ENCODE peak calls at places on chromosomes 6 and 20, in six cellular contexts. F is neuronal stem cell; Z is stomach; W is colonic mucosa; B is CD4-positive, alpha-beta memory T cell; H is kidney epithelial cell. G is an unnamed sample.

GRCh38 chr6:164107297-164107995 is 692.9 kb downstream of the QKI start:
- DNase-seq in W (no peak), B (no peak), Z (no peak), F (no peak), H (no peak), G (no peak)

GRCh38 chr20:36252511-36252910 is 16.2 kb downstream of the AAR2 start:
- DNase-seq in H (no peak), F (no peak), B (no peak), W (no peak), Z (no peak), G (no peak)

GRCh38 chr6:133288662-133289061 is 47.5 kb downstream of the EYA4 start:
- DNase-seq in H (no peak), W (no peak), Z (no peak), B (no peak), F (no peak), G (no peak)

GRCh38 chr20:10673831-10674683 is at the start of gene JAG1:
- DNase-seq in H (peak; percentile 77), F (peak; percentile 96), W (peak; percentile 97), Z (peak; percentile 98), B (peak; percentile 67), G (peak; percentile 97)

GRCh38 chr6:147117009-147117408 is 87.2 kb upstream of the STXBP5 start:
- DNase-seq in Z (no peak), F (no peak), B (no peak), H (no peak), W (no peak), G (no peak)

GRCh38 chr6:4084444-4085328 is 5.7 kb upstream of the FAM217A start:
- DNase-seq in W (no peak), B (no peak), H (no peak), F (no peak), Z (no peak), G (no peak)

GRCh38 chr6:92577077-92577719 is 842.2 kb downstream of the EPHA7 start:
- DNase-seq in F (peak; percentile 11), B (no peak), Z (no peak), W (no peak), H (peak; percentile 58), G (no peak)

GRCh38 chr6:31586596-31586995 is 519 bp downstream of the LST1 start:
- DNase-seq in F (no peak), H (no peak), W (no peak), B (peak; percentile 50), Z (no peak), G (no peak)

GRCh38 chr20:54608978-54609377 is 133.6 kb downstream of the DOK5 start:
- DNase-seq in B (no peak), H (no peak), F (no peak), Z (no peak), W (no peak), G (no peak)

GRCh38 chr6:127110712-127111111 is 7.8 kb upstream of the RSPO3 start:
- DNase-seq in H (no peak), Z (no peak), F (no peak), B (no peak), W (no peak), G (peak; percentile 13)

GRCh38 chr6:159919011-159919511 is 28.3 kb downstream of the MAS1 start:
- DNase-seq in W (no peak), H (no peak), F (no peak), Z (no peak), B (no peak), G (no peak)

GRCh38 chr6:146041282-146041681 is 12.4 kb downstream of the GRM1 start:
- DNase-seq in F (no peak), Z (no peak), W (no peak), H (no peak), B (no peak), G (peak; percentile 5)

GRCh38 chr6:81380718-81381338 is 371.7 kb downstream of the TENT5A start:
- DNase-seq in Z (no peak), F (no peak), H (no peak), W (no peak), B (no peak), G (no peak)

GRCh38 chr6:15065603-15066002 is 180.3 kb upstream of the JARID2 start:
- DNase-seq in F (no peak), Z (no peak), B (no peak), W (no peak), H (no peak), G (no peak)

GRCh38 chr6:37638414-37639079 is 59.1 kb downstream of the MDGA1 start:
- DNase-seq in W (no peak), F (no peak), Z (no peak), H (no peak), B (no peak), G (peak; percentile 69)

GRCh38 chr20:63311833-63312243 is 18.9 kb downstream of the COL20A1 start:
- DNase-seq in Z (no peak), B (no peak), W (no peak), F (no peak), H (no peak), G (no peak)

GRCh38 chr20:1423625-1424106 is 30.8 kb upstream of the FKBP1A start:
- DNase-seq in W (peak; percentile 63), F (peak; percentile 54), Z (peak; percentile 77), H (no peak), B (peak; percentile 19), G (no peak)

GRCh38 chr6:80508885-80509630 is 402.6 kb downstream of the BCKDHB start:
- DNase-seq in B (no peak), H (no peak), Z (no peak), W (no peak), F (no peak), G (no peak)

GRCh38 chr20:45347936-45348809 is at the start of gene SDC4:
- DNase-seq in F (no peak), H (no peak), Z (peak; percentile 80), W (peak; percentile 83), B (peak; percentile 55), G (peak; percentile 80)

DNA sequence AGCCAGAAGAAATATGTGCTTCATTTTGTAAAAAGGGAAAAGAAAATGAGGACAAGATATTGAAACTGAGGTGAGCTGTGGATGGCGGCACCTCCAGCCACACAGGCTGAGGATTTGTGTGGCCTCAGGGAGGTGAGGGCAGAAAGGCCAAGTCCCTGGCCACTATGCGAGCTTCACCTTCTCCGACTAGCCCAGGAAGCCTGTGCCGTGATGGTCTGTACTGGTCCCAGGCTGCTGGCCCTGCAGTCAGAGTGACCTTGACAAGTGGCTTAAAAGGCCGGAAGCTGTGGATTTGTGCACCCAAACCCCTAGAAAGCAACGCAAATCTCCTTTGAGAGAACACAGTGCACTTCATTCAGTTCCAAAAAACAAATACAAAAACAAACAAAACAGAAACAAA is 48.1 kb downstream of the WDR27 start:
- DNase-seq in Z (no peak), H (no peak), B (no peak), W (no peak), F (no peak), G (no peak)
- H3K4me3 ChIP-seq in Z (no peak overlapping the region), H (no peak overlapping the region), B (no peak overlapping the region), W (no peak overlapping the region), F (no peak overlapping the region), G (no peak overlapping the region)

GRCh38 chr20:5100684-5101347 is 18.9 kb downstream of the PCNA start:
- DNase-seq in Z (peak; percentile 85), H (no peak), F (peak; percentile 48), B (peak; percentile 64), W (peak; percentile 81), G (peak; percentile 72)

GRCh38 chr20:5109276-5109675 is 10.5 kb downstream of the PCNA start:
- DNase-seq in H (no peak), W (no peak), Z (no peak), B (no peak), F (no peak), G (peak; percentile 18)

DNA sequence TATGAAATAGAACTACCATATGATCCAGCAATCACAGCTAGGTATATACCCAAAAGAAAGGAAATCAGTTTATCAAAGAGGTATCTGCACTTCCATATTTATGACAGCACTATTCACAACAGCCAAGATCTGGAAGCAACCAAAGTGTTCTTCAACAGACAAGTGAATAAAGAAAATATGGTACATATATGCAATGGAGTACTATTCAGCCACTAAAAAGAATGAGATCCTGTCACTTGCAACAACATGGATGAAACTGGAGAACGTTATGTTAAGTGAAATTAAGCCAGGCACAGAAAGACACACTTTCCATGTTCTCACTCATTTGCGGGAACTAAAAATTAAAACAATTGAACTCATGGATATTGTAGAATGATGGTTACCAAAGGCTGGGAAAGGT is 15.3 kb downstream of the PCNA start:
- DNase-seq in H (no peak), Z (no peak), F (no peak), B (no peak), W (no peak), G (no peak)
- H3K36me3 ChIP-seq in H (no peaks in the 10 kb centered on the region), Z (peaks cover 99% of the 10 kb centered on the region), F (peaks cover 98% of the 10 kb centered on the region), B (peaks cover 55% of the 10 kb centered on the region), W (no peaks in the 10 kb centered on the region), G (peaks cover 43% of the 10 kb centered on the region)

GRCh38 chr6:28443112-28443773 is at the start of gene ZSCAN23:
- DNase-seq in F (peak; percentile 68), W (peak; percentile 81), B (peak; percentile 86), H (peak; percentile 49), Z (peak; percentile 75), G (peak; percentile 78)

GRCh38 chr6:28449056-28449455 is 5.8 kb upstream of the ZSCAN23 start:
- DNase-seq in Z (no peak), F (no peak), H (no peak), W (no peak), B (peak; percentile 27), G (no peak)

DNA sequence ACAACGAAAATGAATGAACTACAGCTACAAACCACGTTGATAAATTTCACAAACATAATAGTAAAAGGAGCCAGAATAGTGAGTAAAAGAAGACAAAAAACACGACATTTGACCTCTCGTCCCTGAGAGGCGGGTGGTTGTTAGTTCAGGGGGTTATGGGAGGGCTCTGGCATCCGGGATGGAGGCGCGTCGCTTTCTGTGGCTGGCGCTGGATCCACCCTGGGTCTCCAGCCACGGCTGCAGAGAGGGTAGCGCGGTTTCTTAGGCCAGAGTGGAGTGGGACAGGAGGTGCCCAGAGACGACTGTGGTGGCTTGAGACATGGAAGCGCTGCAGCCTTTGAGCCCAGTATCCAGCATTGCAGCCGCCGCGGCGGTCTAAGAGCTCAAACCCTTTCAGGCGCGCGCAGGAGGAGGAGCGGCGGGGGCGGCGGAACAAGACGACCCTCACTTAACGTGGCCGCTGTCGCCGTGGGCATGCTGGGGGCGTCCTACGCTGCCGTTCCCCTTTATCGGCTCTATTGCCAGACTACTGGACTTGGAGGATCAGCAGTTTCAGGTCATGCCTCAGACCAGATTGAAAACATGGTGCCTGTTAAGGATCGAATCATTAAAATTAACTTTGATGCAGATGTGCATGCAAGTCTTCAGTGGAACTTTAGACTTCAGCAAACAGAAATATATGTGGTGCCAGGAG is 3.7 kb upstream of the ZSCAN23 start:
- DNase-seq in F (peak; percentile 44), W (no peak), B (no peak), Z (no peak), H (no peak), G (no peak)
- H3K4me3 ChIP-seq in F (peak overlapping the region; percentile 91), W (peak overlapping the region; percentile 13), B (no peak overlapping the region), Z (no peak overlapping the region), H (peak overlapping the region; percentile 47), G (no peak overlapping the region)

DNA sequence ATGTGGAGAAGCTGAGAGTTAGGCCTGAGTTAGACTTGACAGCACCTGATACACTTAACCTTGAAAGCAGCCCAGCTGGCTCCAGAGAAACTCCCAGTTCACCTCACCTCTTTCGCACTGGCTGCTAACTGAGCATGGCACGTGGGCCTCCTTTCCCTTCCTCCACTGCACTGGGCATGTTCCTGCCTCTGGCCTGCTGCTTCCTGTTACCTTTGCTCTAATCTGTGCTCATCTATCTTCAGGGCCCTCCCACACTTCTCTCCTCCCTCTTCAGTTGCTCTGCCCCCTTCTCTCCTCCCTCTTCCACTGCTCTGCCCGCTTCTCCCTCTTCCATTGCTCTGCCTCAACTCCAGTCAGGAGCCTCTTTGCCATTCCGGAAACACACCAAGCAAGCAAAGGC is 13.7 kb upstream of the UBE2V1 start:
- DNase-seq in Z (no peak), H (no peak), B (no peak), W (peak; percentile 84), F (no peak), G (peak; percentile 46)
- H3K36me3 ChIP-seq in Z (peaks cover 86% of the 10 kb centered on the region), H (no peaks in the 10 kb centered on the region), B (peaks cover 63% of the 10 kb centered on the region), W (peaks cover 11% of the 10 kb centered on the region), F (peaks cover 81% of the 10 kb centered on the region), G (peaks cover 22% of the 10 kb centered on the region)